ENCODE peak calls at places on chromosome 12, in eight cellular contexts. H is DND-41, F is H9, A is lower lobe of right lung, P is ascending aorta, C is left ventricle myocardium inferior, E is left lung, Q is HCT116. S is an unnamed sample. For H3K4me1 and H3K27me3, the result is how much of the 10 kb centered on the place peaks cover.

GRCh38 chr12:13165578-13166120 is 30.9 kb upstream of the EMP1 start:
- DNase-seq in P (peak), Q (peak), E (peak), C (peak), H (peak), A (peak), F (no peak), S (peak)

GRCh38 chr12:28242129-28242887 is 52.1 kb downstream of the CCDC91 start:
- DNase-seq in E (no peak), F (no peak), A (no peak), H (no peak), C (no peak), P (no peak), Q (no peak), S (no peak)

GRCh38 chr12:80559766-80560165 is 115.7 kb downstream of the PTPRQ start:
- DNase-seq in E (no peak), A (no peak), Q (no peak), P (no peak), C (no peak), H (no peak), F (no peak), S (no peak)

GRCh38 chr12:62625238-62625637 is 158.6 kb downstream of the MON2 start:
- DNase-seq in Q (no peak), A (no peak), H (no peak), P (no peak), F (no peak), C (no peak), E (no peak), S (no peak)

GRCh38 chr12:57005980-57006808 is at the start of gene ZBTB39:
- DNase-seq in F (peak), C (peak), E (peak), Q (peak), A (peak), H (peak), P (peak), S (peak)

GRCh38 chr12:8969861-8970411 is 19.4 kb upstream of the KLRG1 start:
- DNase-seq in H (no peak), A (no peak), Q (no peak), P (no peak), F (no peak), C (no peak), E (no peak), S (no peak)

GRCh38 chr12:117583677-117584076 is 222.3 kb upstream of the NOS1 start:
- DNase-seq in A (no peak), F (peak), H (no peak), E (no peak), P (no peak), C (no peak), Q (no peak), S (peak)

GRCh38 chr12:59929091-59929490 is 333.3 kb downstream of the SLC16A7 start:
- DNase-seq in Q (no peak), C (no peak), H (no peak), P (no peak), E (no peak), F (no peak), A (no peak), S (no peak)

GRCh38 chr12:19239616-19240234 is 110.2 kb downstream of the PLEKHA5 start:
- DNase-seq in Q (no peak), F (no peak), H (no peak), P (no peak), C (no peak), A (no peak), E (no peak), S (no peak)

GRCh38 chr12:116217045-116217444 is 60.4 kb downstream of the MED13L start:
- DNase-seq in P (no peak), Q (no peak), E (no peak), A (no peak), C (no peak), H (no peak), F (no peak), S (no peak)

GRCh38 chr12:116216022-116216756 is 61.3 kb downstream of the MED13L start:
- DNase-seq in H (no peak), E (no peak), F (no peak), Q (no peak), P (no peak), A (no peak), C (no peak), S (no peak)

GRCh38 chr12:116213014-116213413 is 64.5 kb downstream of the MED13L start:
- DNase-seq in H (no peak), P (no peak), Q (no peak), C (no peak), E (no peak), A (no peak), F (no peak), S (no peak)

GRCh38 chr12:116215021-116215420 is 62.5 kb downstream of the MED13L start:
- DNase-seq in H (no peak), P (no peak), E (no peak), F (no peak), Q (no peak), C (no peak), A (no peak), S (no peak)

DNA sequence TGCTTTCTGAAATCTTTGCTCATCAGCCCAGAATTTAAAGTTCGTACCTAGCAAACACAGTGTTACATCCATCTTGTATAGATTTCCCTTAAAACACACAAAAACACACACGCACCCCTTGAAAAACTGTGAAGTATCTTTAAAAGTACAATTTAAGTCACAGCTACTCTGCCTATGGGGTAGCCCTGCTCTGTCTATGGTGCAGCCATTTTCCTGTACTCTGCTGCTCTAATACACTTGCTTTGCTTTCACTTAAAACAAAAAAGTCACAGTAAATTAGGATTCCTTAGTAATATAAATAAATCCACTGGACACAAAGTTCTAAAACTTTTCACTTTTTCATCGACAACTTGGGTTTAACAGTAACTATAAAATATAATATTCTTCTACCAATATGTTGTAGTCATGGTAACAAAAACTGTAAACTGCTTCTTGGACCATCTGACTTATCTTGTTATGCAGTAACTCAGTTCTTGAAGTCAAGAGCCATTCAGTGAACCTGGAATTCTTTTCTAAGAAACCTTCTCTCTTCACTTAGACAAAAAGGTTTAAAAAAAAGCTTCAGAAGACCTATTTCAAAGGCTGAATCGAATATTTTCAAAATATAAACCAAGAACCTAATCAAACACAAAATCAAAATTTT is 63.5 kb downstream of the MED13L start:
- DNase-seq in Q (no peak), F (no peak), C (no peak), H (no peak), E (no peak), A (no peak), P (no peak), S (no peak)
- H3K4me1 ChIP-seq in Q (under half), F (under half), C (half or more), H (under half), E (under half), A (half or more), P (half or more), S (under half)

GRCh38 chr12:45314770-45315169 is 98.9 kb downstream of the ANO6 start:
- DNase-seq in H (no peak), A (no peak), E (no peak), C (no peak), P (no peak), F (no peak), Q (no peak), S (no peak)

GRCh38 chr12:45310627-45310968 is 94.7 kb downstream of the ANO6 start:
- DNase-seq in E (no peak), A (no peak), F (no peak), H (no peak), P (no peak), Q (no peak), C (peak), S (no peak)

GRCh38 chr12:45312012-45312411 is 96.1 kb downstream of the ANO6 start:
- DNase-seq in F (no peak), C (no peak), Q (no peak), E (no peak), A (no peak), H (no peak), P (no peak), S (no peak)

GRCh38 chr12:45305904-45306303 is 90.0 kb downstream of the ANO6 start:
- DNase-seq in A (no peak), P (no peak), H (no peak), F (no peak), E (no peak), Q (no peak), C (no peak), S (no peak)

GRCh38 chr12:45309826-45310626 is 94.1 kb downstream of the ANO6 start:
- DNase-seq in H (no peak), C (no peak), E (no peak), A (no peak), F (no peak), Q (no peak), P (no peak), S (no peak)
- TF ChIP-seq CTCF in H (no peak), C (no peak), E (no peak), A (no peak), F (no peak), Q (no peak), P (peak), S (no peak)

GRCh38 chr12:94404854-94405253 is 54.8 kb downstream of the CEP83 start:
- DNase-seq in C (no peak), H (no peak), F (no peak), E (no peak), Q (no peak), P (no peak), A (no peak), S (no peak)
- H3K27me3 ChIP-seq in C (under half), H (under half), F (under half), E (under half), Q (under half), P (under half), A (under half), S (under half)

GRCh38 chr12:120119395-120119973 is 2.9 kb upstream of the RAB35 start:
- DNase-seq in A (no peak), E (no peak), H (no peak), Q (no peak), C (no peak), F (no peak), P (no peak), S (no peak)
- H3K4me1 ChIP-seq in A (under half), E (under half), H (under half), Q (under half), C (under half), F (under half), P (under half), S (under half)

GRCh38 chr12:38746744-38747143 is 158.6 kb downstream of the CPNE8 start:
- DNase-seq in E (no peak), P (no peak), C (no peak), A (no peak), H (no peak), F (no peak), Q (no peak), S (no peak)
- TF ChIP-seq CTCF in E (no peak), P (no peak), C (no peak), A (no peak), H (no peak), F (no peak), Q (no peak), S (no peak)

GRCh38 chr12:48907243-48907642 is 18.0 kb downstream of the FKBP11 start:
- DNase-seq in H (no peak), F (no peak), E (no peak), Q (no peak), A (no peak), P (no peak), C (no peak), S (no peak)

GRCh38 chr12:48903982-48904411 is 21.3 kb downstream of the FKBP11 start:
- DNase-seq in C (peak), P (peak), H (peak), Q (peak), A (peak), E (no peak), F (peak), S (peak)

GRCh38 chr12:48901278-48901677 is 24.0 kb downstream of the FKBP11 start:
- DNase-seq in Q (no peak), C (no peak), P (no peak), H (no peak), E (no peak), F (no peak), A (no peak), S (no peak)

GRCh38 chr12:48899651-48900050 is 25.6 kb downstream of the FKBP11 start:
- DNase-seq in E (no peak), A (no peak), H (no peak), Q (no peak), F (no peak), C (no peak), P (no peak), S (no peak)

GRCh38 chr12:48903363-48903981 is 21.8 kb downstream of the FKBP11 start:
- DNase-seq in H (no peak), E (no peak), F (no peak), Q (no peak), C (no peak), P (no peak), A (peak), S (no peak)
- H3K27me3 ChIP-seq in H (under half), E (under half), F (under half), Q (under half), C (under half), P (under half), A (under half), S (under half)

S was measured in prostate gland.